ENCODE peak calls at places on chromosomes 5 and 9, in seven cellular contexts. One of them, this sample, is unnamed.
A peak's percentile ranks its signal among the peaks of the same experiment; 100 is the strongest.

GRCh38 chr5:82467006-82467561 is 188.9 kb upstream of the RPS23 start:
- DNase-seq in NB4: no peak
- DNase-seq in A549: no peak
- DNase-seq in heart right ventricle: no peak
- DNase-seq in type B pancreatic cell: no peak
- DNase-seq in OCI-LY7: no peak
- DNase-seq in Calu3: no peak
- DNase-seq in this sample: no peak

GRCh38 chr5:83145882-83146331 is 68.6 kb downstream of the XRCC4 start:
- DNase-seq in NB4: no peak
- DNase-seq in A549: no peak
- DNase-seq in heart right ventricle: no peak
- DNase-seq in type B pancreatic cell: no peak
- DNase-seq in OCI-LY7: no peak
- DNase-seq in Calu3: no peak
- DNase-seq in this sample: no peak

GRCh38 chr9:133437753-133438531 is 15.8 kb downstream of the ADAMTS13 start:
- DNase-seq in NB4: no peak
- DNase-seq in A549: peak; percentile 46
- DNase-seq in heart right ventricle: no peak
- DNase-seq in type B pancreatic cell: no peak
- DNase-seq in OCI-LY7: peak; percentile 47
- DNase-seq in Calu3: no peak
- DNase-seq in this sample: peak; percentile 69

GRCh38 chr5:176769911-176770310 is 40.4 kb upstream of the UNC5A start:
- DNase-seq in NB4: no peak
- DNase-seq in A549: no peak
- DNase-seq in heart right ventricle: no peak
- DNase-seq in type B pancreatic cell: peak; percentile 27
- DNase-seq in OCI-LY7: no peak
- DNase-seq in Calu3: no peak
- DNase-seq in this sample: peak; percentile 9

GRCh38 chr5:173602423-173602822 is 14.0 kb downstream of the BOD1 start:
- DNase-seq in NB4: peak; percentile 16
- DNase-seq in A549: no peak
- DNase-seq in heart right ventricle: no peak
- DNase-seq in type B pancreatic cell: no peak
- DNase-seq in OCI-LY7: no peak
- DNase-seq in Calu3: no peak
- DNase-seq in this sample: no peak

GRCh38 chr9:129312731-129313130 is 134.7 kb upstream of the IER5L start:
- DNase-seq in NB4: no peak
- DNase-seq in A549: no peak
- DNase-seq in heart right ventricle: no peak
- DNase-seq in type B pancreatic cell: peak; percentile 55
- DNase-seq in OCI-LY7: no peak
- DNase-seq in Calu3: no peak
- DNase-seq in this sample: no peak

GRCh38 chr5:148826082-148826971 is at the start of gene ADRB2:
- DNase-seq in NB4: peak; percentile 97
- DNase-seq in A549: peak; percentile 90
- DNase-seq in heart right ventricle: peak; percentile 96
- DNase-seq in type B pancreatic cell: peak; percentile 88
- DNase-seq in OCI-LY7: peak; percentile 93
- DNase-seq in Calu3: peak; percentile 99
- DNase-seq in this sample: peak; percentile 85

GRCh38 chr5:172311026-172311425 is 27.5 kb upstream of the UBTD2 start:
- DNase-seq in NB4: no peak
- DNase-seq in A549: no peak
- DNase-seq in heart right ventricle: no peak
- DNase-seq in type B pancreatic cell: no peak
- DNase-seq in OCI-LY7: no peak
- DNase-seq in Calu3: no peak
- DNase-seq in this sample: no peak

GRCh38 chr9:35027361-35027760 is 37.8 kb downstream of the DNAJB5 start:
- DNase-seq in NB4: peak; percentile 45
- DNase-seq in A549: no peak
- DNase-seq in heart right ventricle: no peak
- DNase-seq in type B pancreatic cell: no peak
- DNase-seq in OCI-LY7: no peak
- DNase-seq in Calu3: no peak
- DNase-seq in this sample: no peak

DNA sequence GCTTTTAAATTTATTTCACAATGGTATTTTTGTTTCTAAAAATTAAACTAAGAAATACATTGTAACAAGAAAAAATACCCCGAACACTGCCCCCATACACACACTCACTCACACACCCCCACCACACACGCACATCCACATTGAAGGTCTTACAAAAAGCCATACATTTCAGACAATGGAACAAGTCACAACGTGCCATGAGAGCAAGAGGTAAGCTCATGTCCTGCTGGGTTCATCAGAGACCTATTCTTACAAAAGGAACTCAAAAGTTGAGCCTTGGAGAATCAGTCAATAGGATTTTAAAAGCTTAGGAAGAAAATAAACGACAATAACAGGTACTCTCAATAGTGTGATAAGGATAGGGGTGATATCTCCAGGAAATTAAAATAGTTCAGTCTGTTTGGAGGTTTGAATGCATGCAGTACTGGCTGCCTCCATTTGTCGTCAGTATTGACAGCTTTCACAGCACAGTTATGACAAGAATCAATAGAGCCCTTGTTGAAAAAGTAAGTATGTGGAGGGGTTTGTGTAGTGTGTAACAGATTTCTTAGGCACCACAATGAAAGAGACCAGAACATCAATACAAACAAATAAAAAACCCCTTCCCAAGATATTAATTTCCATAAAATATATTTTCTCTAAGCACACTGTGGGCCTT is 1826.2 kb upstream of the CDH6 start:
- DNase-seq in NB4: peak; percentile 22
- DNase-seq in A549: peak; percentile 3
- DNase-seq in heart right ventricle: no peak
- DNase-seq in type B pancreatic cell: no peak
- DNase-seq in OCI-LY7: no peak
- DNase-seq in Calu3: no peak
- DNase-seq in this sample: no peak
- TF ChIP-seq CTCF in NB4: peak; percentile 13
- TF ChIP-seq CTCF in A549: no peak
- TF ChIP-seq CTCF in heart right ventricle: no peak
- TF ChIP-seq CTCF in type B pancreatic cell: peak; percentile 63
- TF ChIP-seq CTCF in OCI-LY7: no peak
- TF ChIP-seq CTCF in Calu3: peak; percentile 39
- TF ChIP-seq CTCF in this sample: no peak

GRCh38 chr5:61162010-61162831 is at the start of gene SMIM15:
- DNase-seq in NB4: no peak
- DNase-seq in A549: peak; percentile 94
- DNase-seq in heart right ventricle: peak; percentile 90
- DNase-seq in type B pancreatic cell: peak; percentile 90
- DNase-seq in OCI-LY7: peak; percentile 90
- DNase-seq in Calu3: peak; percentile 91
- DNase-seq in this sample: peak; percentile 90
- TF ChIP-seq CTCF in NB4: no peak
- TF ChIP-seq CTCF in A549: no peak
- TF ChIP-seq CTCF in heart right ventricle: no peak
- TF ChIP-seq CTCF in type B pancreatic cell: peak; percentile 44
- TF ChIP-seq CTCF in OCI-LY7: no peak
- TF ChIP-seq CTCF in Calu3: no peak
- TF ChIP-seq CTCF in this sample: no peak

DNA sequence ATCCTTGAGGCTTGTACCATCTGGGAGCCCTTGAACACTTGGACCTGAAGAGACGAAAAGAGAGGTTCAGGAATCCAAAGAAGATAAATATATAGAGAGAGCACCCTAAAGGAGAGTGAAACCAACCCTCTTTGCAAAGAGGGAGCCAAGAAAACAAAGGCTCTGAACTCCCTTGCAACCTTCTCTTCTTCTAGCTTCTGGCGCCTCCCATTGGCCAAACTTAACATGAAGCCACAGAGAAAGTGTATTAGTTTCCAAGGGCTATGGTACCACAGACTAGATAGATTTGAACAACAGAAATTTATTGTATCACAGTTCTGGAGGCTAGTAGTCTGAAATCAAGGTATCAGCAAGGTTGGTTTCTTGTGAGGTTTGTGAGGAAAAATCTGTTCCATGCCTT is 175.1 kb downstream of the HCN1 start:
- DNase-seq in NB4: peak; percentile 49
- DNase-seq in A549: peak; percentile 0
- DNase-seq in heart right ventricle: peak; percentile 34
- DNase-seq in type B pancreatic cell: no peak
- DNase-seq in OCI-LY7: no peak
- DNase-seq in Calu3: peak; percentile 27
- DNase-seq in this sample: no peak
- TF ChIP-seq CTCF in NB4: peak; percentile 54
- TF ChIP-seq CTCF in A549: no peak
- TF ChIP-seq CTCF in heart right ventricle: peak; percentile 49
- TF ChIP-seq CTCF in type B pancreatic cell: peak; percentile 68
- TF ChIP-seq CTCF in OCI-LY7: peak; percentile 35
- TF ChIP-seq CTCF in Calu3: peak; percentile 31
- TF ChIP-seq CTCF in this sample: peak; percentile 27

DNA sequence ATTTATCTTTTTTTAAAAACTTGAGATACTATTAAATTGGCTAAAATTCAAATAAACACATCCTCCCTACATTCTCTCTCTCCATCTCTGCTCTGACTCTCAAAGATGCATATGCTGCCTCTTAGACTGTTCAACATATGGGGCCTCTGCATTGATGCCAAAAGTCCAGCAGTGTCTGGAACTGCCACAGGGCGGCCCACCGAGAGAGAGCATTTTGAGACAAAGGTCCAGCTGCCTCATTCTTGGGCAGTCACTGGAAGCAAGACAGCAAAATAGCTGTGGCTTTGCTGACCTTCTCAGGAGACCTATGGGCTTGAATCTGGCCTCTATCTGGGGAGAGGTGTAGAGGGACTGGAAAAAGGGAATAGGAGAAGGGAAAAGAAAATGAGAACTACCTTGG is 12.9 kb upstream of the TSSK1B start:
- DNase-seq in NB4: peak; percentile 10
- DNase-seq in A549: no peak
- DNase-seq in heart right ventricle: no peak
- DNase-seq in type B pancreatic cell: no peak
- DNase-seq in OCI-LY7: no peak
- DNase-seq in Calu3: peak; percentile 45
- DNase-seq in this sample: no peak
- TF ChIP-seq CTCF in NB4: no peak
- TF ChIP-seq CTCF in A549: no peak
- TF ChIP-seq CTCF in heart right ventricle: no peak
- TF ChIP-seq CTCF in type B pancreatic cell: peak; percentile 67
- TF ChIP-seq CTCF in OCI-LY7: peak; percentile 23
- TF ChIP-seq CTCF in Calu3: peak; percentile 39
- TF ChIP-seq CTCF in this sample: no peak

GRCh38 chr9:128203024-128203841 is at the start of gene DNM1:
- DNase-seq in NB4: peak; percentile 76
- DNase-seq in A549: peak; percentile 62
- DNase-seq in heart right ventricle: no peak
- DNase-seq in type B pancreatic cell: peak; percentile 81
- DNase-seq in OCI-LY7: peak; percentile 81
- DNase-seq in Calu3: peak; percentile 69
- DNase-seq in this sample: peak; percentile 98
- TF ChIP-seq CTCF in NB4: peak; percentile 41
- TF ChIP-seq CTCF in A549: peak; percentile 94
- TF ChIP-seq CTCF in heart right ventricle: peak; percentile 75
- TF ChIP-seq CTCF in type B pancreatic cell: peak; percentile 96
- TF ChIP-seq CTCF in OCI-LY7: peak; percentile 78
- TF ChIP-seq CTCF in Calu3: peak; percentile 65
- TF ChIP-seq CTCF in this sample: peak; percentile 98

GRCh38 chr5:94785111-94785510 is 166.6 kb downstream of the SLF1 start:
- DNase-seq in NB4: peak; percentile 7
- DNase-seq in A549: no peak
- DNase-seq in heart right ventricle: no peak
- DNase-seq in type B pancreatic cell: no peak
- DNase-seq in OCI-LY7: peak; percentile 23
- DNase-seq in Calu3: no peak
- DNase-seq in this sample: no peak
- TF ChIP-seq CTCF in NB4: no peak
- TF ChIP-seq CTCF in A549: no peak
- TF ChIP-seq CTCF in heart right ventricle: no peak
- TF ChIP-seq CTCF in type B pancreatic cell: peak; percentile 66
- TF ChIP-seq CTCF in OCI-LY7: peak; percentile 73
- TF ChIP-seq CTCF in Calu3: no peak
- TF ChIP-seq CTCF in this sample: peak; percentile 38

DNA sequence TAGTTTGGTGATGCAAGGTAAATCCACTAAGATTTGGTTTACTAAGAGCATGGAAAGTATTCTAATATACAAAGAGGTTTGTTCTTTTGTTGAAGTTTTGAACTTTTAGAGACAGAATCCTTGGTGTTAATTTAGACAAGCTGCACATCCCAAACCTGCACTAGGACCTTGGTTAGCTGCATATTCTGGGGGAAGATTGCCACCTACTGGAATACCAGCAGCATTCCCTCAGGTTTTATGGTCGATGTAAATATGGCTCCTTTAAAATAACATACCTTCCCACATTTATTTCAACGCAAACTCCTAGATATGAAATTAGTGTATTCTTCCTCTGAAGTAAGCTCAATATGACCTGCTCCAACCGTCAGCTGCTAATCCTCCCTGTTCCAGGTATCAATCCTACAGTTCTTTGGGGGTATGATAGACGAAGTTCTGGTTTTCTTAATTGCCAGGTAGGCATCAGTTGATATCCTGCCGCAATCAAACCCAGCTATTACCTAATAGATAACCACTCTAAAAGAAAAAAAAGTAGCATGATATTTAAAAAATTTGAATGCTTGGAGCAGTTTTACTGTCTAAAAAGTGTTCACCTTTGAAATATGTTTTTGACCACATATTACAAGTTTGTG is 624.1 kb downstream of the ISL1 start:
- DNase-seq in NB4: peak; percentile 55
- DNase-seq in A549: peak; percentile 53
- DNase-seq in heart right ventricle: peak; percentile 13
- DNase-seq in type B pancreatic cell: no peak
- DNase-seq in OCI-LY7: peak; percentile 38
- DNase-seq in Calu3: peak; percentile 54
- DNase-seq in this sample: no peak
- TF ChIP-seq CTCF in NB4: peak; percentile 49
- TF ChIP-seq CTCF in A549: peak; percentile 57
- TF ChIP-seq CTCF in heart right ventricle: peak; percentile 51
- TF ChIP-seq CTCF in type B pancreatic cell: peak; percentile 89
- TF ChIP-seq CTCF in OCI-LY7: peak; percentile 75
- TF ChIP-seq CTCF in Calu3: peak; percentile 56
- TF ChIP-seq CTCF in this sample: peak; percentile 65

GRCh38 chr5:64680289-64680688 is 10.0 kb upstream of the SHISAL2B start:
- DNase-seq in NB4: peak; percentile 2
- DNase-seq in A549: peak; percentile 29
- DNase-seq in heart right ventricle: no peak
- DNase-seq in type B pancreatic cell: no peak
- DNase-seq in OCI-LY7: no peak
- DNase-seq in Calu3: no peak
- DNase-seq in this sample: no peak
- TF ChIP-seq CTCF in NB4: no peak
- TF ChIP-seq CTCF in A549: no peak
- TF ChIP-seq CTCF in heart right ventricle: no peak
- TF ChIP-seq CTCF in type B pancreatic cell: no peak
- TF ChIP-seq CTCF in OCI-LY7: peak; percentile 31
- TF ChIP-seq CTCF in Calu3: no peak
- TF ChIP-seq CTCF in this sample: no peak

DNA sequence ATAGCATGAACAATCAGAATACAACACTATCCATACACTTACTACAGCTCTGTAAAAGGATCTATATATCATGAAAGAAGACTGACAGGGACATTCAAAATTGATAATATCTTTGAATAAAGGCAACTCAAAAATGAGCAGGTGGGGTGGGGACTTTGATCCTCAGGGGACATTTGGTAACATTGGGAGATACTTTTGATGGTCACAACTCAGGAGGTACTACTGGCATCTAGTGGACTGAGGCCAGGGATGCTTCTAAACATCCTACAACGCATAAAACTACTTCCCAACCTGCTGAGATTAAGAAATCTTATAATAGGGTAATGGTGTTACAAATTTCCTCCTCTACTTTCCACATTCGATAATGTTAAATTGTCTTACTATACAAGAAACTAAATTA is 243.9 kb downstream of the ARL15 start:
- DNase-seq in NB4: no peak
- DNase-seq in A549: peak; percentile 29
- DNase-seq in heart right ventricle: no peak
- DNase-seq in type B pancreatic cell: no peak
- DNase-seq in OCI-LY7: no peak
- DNase-seq in Calu3: no peak
- DNase-seq in this sample: no peak
- TF ChIP-seq CTCF in NB4: no peak
- TF ChIP-seq CTCF in A549: peak; percentile 40
- TF ChIP-seq CTCF in heart right ventricle: no peak
- TF ChIP-seq CTCF in type B pancreatic cell: no peak
- TF ChIP-seq CTCF in OCI-LY7: no peak
- TF ChIP-seq CTCF in Calu3: no peak
- TF ChIP-seq CTCF in this sample: no peak

This sample was measured in GM10248.